ENCODE peak calls at places on chromosomes 11 and 22, in four cellular contexts. F is endothelial cell of umbilical vein, R is H9, H is neural progenitor cell. E is an unnamed sample.

GRCh38 chr22:35488513-35488912 is 52.1 kb upstream of the RASD2 start:
- DNase-seq in F (no peak), R (no peak), H (no peak), E (no peak)

GRCh38 chr22:41474878-41475451 is 6.0 kb downstream of the ACO2 start:
- DNase-seq in R (no peak), F (no peak), H (no peak), E (no peak)

GRCh38 chr22:38017272-38017920 is 33.0 kb upstream of the SOX10 start:
- DNase-seq in R (no peak), H (no peak), F (peak; percentile 37), E (no peak)

GRCh38 chr11:46295312-46295995 is 18.0 kb downstream of the CREB3L1 start:
- DNase-seq in H (peak; percentile 95), R (peak; percentile 91), F (peak; percentile 76), E (no peak)

GRCh38 chr11:105986554-105986953 is 35.5 kb downstream of the MSANTD4 start:
- DNase-seq in R (no peak), F (no peak), H (no peak), E (no peak)

GRCh38 chr22:50306753-50307749 is at the start of gene PLXNB2:
- DNase-seq in F (peak; percentile 76), R (peak; percentile 65), H (peak; percentile 93), E (peak; percentile 56)

GRCh38 chr11:132943325-132943736 is 589.0 kb downstream of the OPCML start:
- DNase-seq in F (no peak), H (no peak), R (no peak), E (no peak)

GRCh38 chr11:23995891-23996290 is 501.0 kb upstream of the LUZP2 start:
- DNase-seq in R (no peak), F (peak; percentile 41), H (no peak), E (no peak)

GRCh38 chr11:123268118-123268517 is 73.1 kb upstream of the CLMP start:
- DNase-seq in F (no peak), H (peak; percentile 30), R (no peak), E (no peak)

GRCh38 chr22:36411589-36412258 is 24.0 kb upstream of the MYH9 start:
- DNase-seq in H (no peak), R (no peak), F (no peak), E (no peak)

GRCh38 chr11:102347526-102348331 is 715 bp downstream of the BIRC2 start:
- DNase-seq in H (peak; percentile 27), F (peak; percentile 54), R (no peak), E (no peak)

GRCh38 chr11:123696183-123696582 is 41.8 kb upstream of the SCN3B start:
- DNase-seq in R (no peak), H (no peak), F (no peak), E (no peak)

GRCh38 chr22:41902932-41903421 is 11.9 kb downstream of the SHISA8 start:
- DNase-seq in R (no peak), H (no peak), F (no peak), E (no peak)

GRCh38 chr11:36449566-36450390 is 60.3 kb downstream of the TRAF6 start:
- DNase-seq in R (peak; percentile 5), F (no peak), H (no peak), E (no peak)

GRCh38 chr11:123519055-123519796 is 89.2 kb downstream of the GRAMD1B start:
- DNase-seq in H (no peak), R (peak; percentile 46), F (no peak), E (peak; percentile 7)

GRCh38 chr22:50115693-50116092 is 25.9 kb downstream of the MOV10L1 start:
- DNase-seq in F (peak; percentile 87), H (no peak), R (no peak), E (no peak)

GRCh38 chr11:77884186-77884828 is 63.4 kb downstream of the AAMDC start:
- DNase-seq in H (no peak), R (no peak), F (no peak), E (no peak)

GRCh38 chr11:133347988-133348387 is 184.3 kb downstream of the OPCML start:
- DNase-seq in R (no peak), F (no peak), H (no peak), E (no peak)

GRCh38 chr22:20116376-20116950 is 559 bp downstream of the RANBP1 start:
- DNase-seq in H (peak; percentile 13), F (no peak), R (no peak), E (no peak)

GRCh38 chr11:61922539-61922938 is 5.2 kb upstream of the RAB3IL1 start:
- DNase-seq in H (no peak), R (no peak), F (no peak), E (no peak)

GRCh38 chr11:71336176-71336995 is 84.0 kb upstream of the SHANK2 start:
- DNase-seq in R (no peak), H (no peak), F (no peak), E (no peak)

GRCh38 chr11:2725367-2726300 is 25.8 kb upstream of the KCNQ1OT1 start:
- DNase-seq in R (no peak), H (no peak), F (no peak), E (no peak)

GRCh38 chr22:39292561-39293074 is 26.8 kb downstream of the RPL3 start:
- DNase-seq in F (peak; percentile 96), R (peak; percentile 76), H (peak; percentile 77), E (peak; percentile 93)

GRCh38 chr22:46439111-46439510 is 98.3 kb downstream of the CELSR1 start:
- DNase-seq in F (no peak), H (no peak), R (no peak), E (no peak)

GRCh38 chr11:116595305-116595880 is 177.4 kb downstream of the BUD13 start:
- DNase-seq in F (no peak), R (no peak), H (no peak), E (no peak)

GRCh38 chr11:27012254-27012921 is 18.5 kb downstream of the FIBIN start:
- DNase-seq in R (no peak), H (peak; percentile 26), F (peak; percentile 72), E (no peak)

GRCh38 chr11:12159351-12160099 is 49.1 kb downstream of the MICAL2 start:
- DNase-seq in F (peak; percentile 47), H (no peak), R (no peak), E (no peak)

GRCh38 chr11:106216281-106216680 is 138.8 kb downstream of the AASDHPPT start:
- DNase-seq in F (no peak), R (no peak), H (no peak), E (no peak)

GRCh38 chr11:72041364-72042058 is 38.8 kb downstream of the NUMA1 start:
- DNase-seq in R (peak; percentile 61), H (peak; percentile 92), F (peak; percentile 87), E (peak; percentile 40)

GRCh38 chr11:86570020-86570419 is 102.4 kb downstream of the ME3 start:
- DNase-seq in H (peak; percentile 0), R (no peak), F (peak; percentile 27), E (no peak)

GRCh38 chr11:120883404-120884135 is 140.3 kb upstream of the TBCEL start:
- DNase-seq in R (peak; percentile 41), H (peak; percentile 25), F (peak; percentile 52), E (no peak)

GRCh38 chr22:44031111-44031963 is 7.2 kb downstream of the PARVB start:
- DNase-seq in H (no peak), F (peak; percentile 87), R (no peak), E (no peak)

GRCh38 chr11:2803186-2804057 is 82.2 kb downstream of the CDKN1C start:
- DNase-seq in R (peak; percentile 27), F (no peak), H (no peak), E (no peak)

GRCh38 chr11:105265859-105266258 is 126.3 kb upstream of the CARD18 start:
- DNase-seq in H (no peak), R (no peak), F (peak; percentile 31), E (no peak)

GRCh38 chr22:38419864-38420172 is 35.2 kb downstream of the KCNJ4 start:
- DNase-seq in H (no peak), R (no peak), F (no peak), E (no peak)

GRCh38 chr22:37158963-37159290 is 9.2 kb upstream of the IL2RB start:
- DNase-seq in R (no peak), F (no peak), H (no peak), E (no peak)

GRCh38 chr11:77259681-77260080 is 41.8 kb downstream of the GDPD4 start:
- DNase-seq in R (no peak), H (no peak), F (no peak), E (no peak)

GRCh38 chr11:66652651-66653050 is 14.1 kb downstream of the RBM4 start:
- DNase-seq in F (no peak), H (no peak), R (no peak), E (no peak)
- H3K4me2 ChIP-seq in F (no peak overlapping the region), H (no peak overlapping the region), R (no peak overlapping the region), E (peak overlapping the region; percentile 21)

GRCh38 chr11:110935018-110935640 is 222.9 kb upstream of the ARHGAP20 start:
- DNase-seq in F (no peak), R (no peak), H (no peak), E (no peak)
- TF ChIP-seq CTCF in F (no peak), R (no peak), H (no peak), E (no peak)

DNA sequence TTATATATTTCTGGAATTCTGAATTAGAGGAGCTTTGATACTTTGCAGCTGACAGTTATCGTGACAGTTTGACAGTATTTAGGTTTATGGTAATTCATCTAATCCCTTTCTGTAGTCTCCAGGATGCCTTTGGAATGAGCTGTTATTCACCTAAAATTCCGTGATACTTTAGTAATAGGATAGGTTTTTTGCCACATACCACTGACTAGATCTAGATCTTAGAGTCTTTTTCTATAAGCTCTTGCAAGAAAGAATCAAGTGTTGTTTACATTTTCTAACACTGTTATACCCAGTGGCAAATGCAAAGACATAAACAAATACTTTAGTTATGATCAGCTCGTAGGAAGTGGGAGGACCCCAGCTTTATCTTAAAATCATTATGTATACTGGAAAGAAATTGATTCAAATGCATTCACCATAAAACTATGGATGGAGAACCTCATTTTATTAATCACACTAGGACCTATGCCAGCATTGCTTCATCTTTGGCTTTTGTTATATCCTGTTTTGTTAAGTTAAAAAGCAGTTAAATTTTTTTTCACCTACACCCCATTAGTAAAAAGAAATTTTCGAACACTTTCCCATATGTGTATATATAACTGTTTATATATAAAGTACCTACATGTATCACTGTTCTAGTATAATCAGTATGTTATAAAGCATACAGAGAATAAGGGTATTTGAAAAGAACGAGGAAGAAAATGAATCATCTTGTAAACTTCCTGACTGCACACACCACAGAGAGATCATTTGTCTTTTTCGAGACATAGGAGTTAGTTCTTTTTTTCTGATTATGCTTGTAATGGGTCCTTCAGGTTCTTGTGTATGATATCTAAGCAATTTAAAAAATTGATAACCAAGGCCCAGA is 60.9 kb downstream of the PDHX start:
- DNase-seq in H (no peak), F (peak; percentile 79), R (no peak), E (peak; percentile 33)
- H3K4me2 ChIP-seq in H (no peak overlapping the region), F (peak overlapping the region; percentile 95), R (no peak overlapping the region), E (peak overlapping the region; percentile 52)

GRCh38 chr11:134575504-134576230 is 163.6 kb upstream of the B3GAT1 start:
- DNase-seq in F (no peak), R (no peak), H (no peak), E (no peak)

GRCh38 chr11:134574947-134575346 is 162.9 kb upstream of the B3GAT1 start:
- DNase-seq in F (no peak), R (no peak), H (no peak), E (no peak)

GRCh38 chr11:134576286-134576685 is 164.2 kb upstream of the B3GAT1 start:
- DNase-seq in F (no peak), H (no peak), R (no peak), E (no peak)

GRCh38 chr11:134577801-134578200 is 165.8 kb upstream of the B3GAT1 start:
- DNase-seq in H (no peak), R (no peak), F (no peak), E (no peak)

DNA sequence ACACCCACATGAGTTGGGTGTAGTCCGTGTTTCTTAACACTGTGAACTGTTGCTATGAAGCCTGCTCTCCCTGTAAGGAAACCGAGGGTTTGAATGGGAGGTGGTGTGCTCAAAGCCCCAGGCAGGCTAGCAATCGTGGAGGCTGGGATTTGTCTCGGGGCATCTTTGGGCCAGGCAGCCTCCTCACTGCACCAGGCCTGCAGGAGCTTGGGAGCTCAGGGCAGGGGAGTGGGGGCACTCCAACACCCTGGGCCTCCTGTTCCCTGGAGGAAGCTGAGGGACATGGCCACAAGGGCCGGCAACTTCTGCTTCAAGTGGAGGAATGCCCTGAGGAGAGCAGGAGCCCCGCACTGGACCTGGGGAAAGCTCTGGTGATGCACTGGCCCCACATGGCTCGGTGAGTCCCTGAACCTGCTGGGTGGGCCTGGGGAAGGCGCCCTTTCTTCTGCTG is 164.7 kb upstream of the B3GAT1 start:
- DNase-seq in R (no peak), H (no peak), F (no peak), E (no peak)
- TF ChIP-seq CTCF in R (no peak), H (no peak), F (no peak), E (no peak)